ENCODE peak calls at places on chromosomes 6 and 20, in five cellular contexts. G, I, N, H and S are unnamed samples.

GRCh38 chr20:62723351-62723750 is 14.7 kb downstream of the NTSR1 start:
- DNase-seq in I (no peak), G (no peak), N (peak), H (no peak), S (peak)

GRCh38 chr6:81865712-81866111 is 113.2 kb upstream of the TENT5A start:
- DNase-seq in N (no peak), I (peak), H (no peak), G (no peak), S (no peak)

GRCh38 chr6:26576929-26577719 is 19.6 kb upstream of the ABT1 start:
- DNase-seq in N (peak), H (no peak), G (no peak), I (no peak), S (no peak)

GRCh38 chr6:77466055-77467028 is 3.1 kb upstream of the HTR1B start:
- DNase-seq in G (no peak), H (peak), N (no peak), I (no peak), S (peak)

GRCh38 chr20:33893314-33893713 is 82.2 kb downstream of the CHMP4B start:
- DNase-seq in I (no peak), G (no peak), N (no peak), H (no peak), S (no peak)

GRCh38 chr20:21391495-21392298 is 5.6 kb downstream of the NKX2-4 start:
- DNase-seq in N (peak), G (no peak), H (no peak), I (no peak), S (no peak)

GRCh38 chr20:31817461-31817860 is 1.7 kb upstream of the MYLK2 start:
- DNase-seq in I (no peak), G (no peak), N (no peak), H (no peak), S (no peak)

GRCh38 chr20:19976595-19977372 is 40.4 kb upstream of the NAA20 start:
- DNase-seq in H (no peak), I (no peak), N (no peak), G (peak), S (no peak)

GRCh38 chr20:21559305-21559704 is 45.4 kb upstream of the NKX2-2 start:
- DNase-seq in N (no peak), H (no peak), I (no peak), G (no peak), S (no peak)

GRCh38 chr20:1293641-1294379 is 27.7 kb downstream of the SNPH start:
- DNase-seq in N (peak), G (no peak), H (no peak), I (no peak), S (no peak)

GRCh38 chr20:2756056-2756611 is 44.3 kb downstream of the CPXM1 start:
- DNase-seq in N (peak), H (no peak), G (no peak), I (no peak), S (no peak)

GRCh38 chr6:63448229-63448628 is 124.1 kb upstream of the LOC128125822 start:
- DNase-seq in G (no peak), I (no peak), N (no peak), H (no peak), S (no peak)

GRCh38 chr6:9250852-9251251 is 815.5 kb upstream of the SLC35B3 start:
- DNase-seq in H (peak), G (no peak), N (no peak), I (peak), S (peak)

GRCh38 chr20:32521780-32522524 is 63.2 kb downstream of the NOL4L start:
- DNase-seq in G (peak), N (peak), I (no peak), H (peak), S (peak)

GRCh38 chr6:26056583-26057350 is 30.5 kb upstream of the HFE start:
- DNase-seq in I (no peak), G (peak), N (no peak), H (no peak), S (peak)

GRCh38 chr20:5039255-5039657 is 37.9 kb upstream of the SLC23A2 start:
- DNase-seq in H (no peak), N (peak), I (no peak), G (no peak), S (no peak)

GRCh38 chr6:65289491-65289890 is 417.5 kb downstream of the EYS start:
- DNase-seq in H (no peak), I (no peak), N (no peak), G (no peak), S (no peak)

GRCh38 chr6:52503344-52503747 is 73.5 kb downstream of the TRAM2 start:
- DNase-seq in G (no peak), N (no peak), I (no peak), H (peak), S (peak)

GRCh38 chr20:20343886-20344381 is 24.0 kb upstream of the INSM1 start:
- DNase-seq in N (no peak), H (no peak), G (no peak), I (no peak), S (no peak)

GRCh38 chr6:14665827-14666724 is 548.5 kb downstream of the CD83 start:
- DNase-seq in N (no peak), H (no peak), I (peak), G (no peak), S (no peak)

GRCh38 chr6:118372413-118372812 is 175.7 kb upstream of the PLN start:
- DNase-seq in H (peak), G (no peak), I (no peak), N (no peak), S (peak)

GRCh38 chr6:12472601-12473038 is 182.5 kb downstream of the EDN1 start:
- DNase-seq in G (no peak), I (no peak), N (no peak), H (no peak), S (no peak)

GRCh38 chr6:45964300-45964699 is 51.4 kb downstream of the CLIC5 start:
- DNase-seq in N (no peak), I (no peak), H (no peak), G (no peak), S (no peak)

GRCh38 chr6:32853541-32854375 is at the start of the genes PSMB9 and TAP1:
- DNase-seq in H (peak), N (peak), I (peak), G (peak), S (peak)

GRCh38 chr6:142885182-142885867 is 59.7 kb downstream of the HIVEP2 start:
- DNase-seq in N (no peak), H (peak), G (no peak), I (peak), S (peak)

GRCh38 chr20:34673411-34673810 is 3.5 kb downstream of the PIGU start:
- DNase-seq in N (no peak), I (no peak), G (no peak), H (no peak), S (no peak)

GRCh38 chr6:25889877-25890853 is 16.1 kb upstream of the SLC17A3 start:
- DNase-seq in G (no peak), N (no peak), I (peak), H (peak), S (peak)

GRCh38 chr6:30963641-30964040 is 19.9 kb upstream of the MUC21 start:
- DNase-seq in G (no peak), N (no peak), I (no peak), H (no peak), S (no peak)

GRCh38 chr6:39347906-39348585 is 25.5 kb upstream of the KCNK16 start:
- DNase-seq in N (peak), I (no peak), G (peak), H (peak), S (peak)

GRCh38 chr20:46346770-46347169 is 38.5 kb upstream of the CDH22 start:
- DNase-seq in N (no peak), I (no peak), H (no peak), G (no peak), S (no peak)

GRCh38 chr6:32684246-32684645 is 17.8 kb upstream of the HLA-DQB1 start:
- DNase-seq in G (no peak), H (no peak), N (no peak), I (no peak), S (no peak)

GRCh38 chr20:364905-365794 is 15.4 kb upstream of the TRIB3 start:
- DNase-seq in N (no peak), H (no peak), I (no peak), G (no peak), S (no peak)

GRCh38 chr6:4466260-4466659 is 309.9 kb upstream of the CDYL start:
- DNase-seq in H (no peak), I (no peak), G (no peak), N (no peak), S (no peak)

GRCh38 chr6:36387440-36388303 is at the start of gene ETV7:
- DNase-seq in G (no peak), H (peak), N (peak), I (no peak), S (peak)